ENCODE peak calls at places on chromosomes 2 and 18, in five cellular contexts. V is GM12865, R is GM23248, C is WTC11, A is heart left ventricle. D is an unnamed sample.

GRCh38 chr2:160224060-160224459 is 24.0 kb upstream of the ITGB6 start:
- DNase-seq in V (peak), R (peak), C (no peak), A (no peak), D (peak)

GRCh38 chr18:59271606-59272220 is 1.5 kb downstream of the RAX start:
- DNase-seq in V (no peak), R (no peak), C (no peak), A (no peak), D (no peak)

GRCh38 chr2:190766581-190766980 is 114.0 kb upstream of the GLS start:
- DNase-seq in V (no peak), R (no peak), C (no peak), A (no peak), D (no peak)

GRCh38 chr2:26598336-26599006 is 42.7 kb downstream of the CIB4 start:
- DNase-seq in V (no peak), R (no peak), C (peak), A (no peak), D (peak)

GRCh38 chr2:98483257-98483861 is 38.7 kb downstream of the INPP4A start:
- DNase-seq in V (peak), R (no peak), C (no peak), A (no peak), D (no peak)

GRCh38 chr2:66577331-66578041 is 142.6 kb downstream of the MEIS1 start:
- DNase-seq in V (no peak), R (no peak), C (peak), A (no peak), D (no peak)

GRCh38 chr2:240875228-240876034 is 6.8 kb downstream of the AGXT start:
- DNase-seq in V (no peak), R (no peak), C (no peak), A (no peak), D (peak)

GRCh38 chr2:41197781-41198180 is 745.9 kb upstream of the SLC8A1 start:
- DNase-seq in V (no peak), R (peak), C (no peak), A (no peak), D (no peak)

GRCh38 chr18:3901811-3902210 is 451.8 kb downstream of the TGIF1 start:
- DNase-seq in V (no peak), R (no peak), C (no peak), A (no peak), D (no peak)

GRCh38 chr2:222703866-222704265 is 32.4 kb downstream of the MOGAT1 start:
- DNase-seq in V (no peak), R (peak), C (no peak), A (no peak), D (no peak)

GRCh38 chr2:233395687-233396086 is 41.4 kb downstream of the DGKD start:
- DNase-seq in V (no peak), R (no peak), C (no peak), A (no peak), D (no peak)

GRCh38 chr2:119005565-119005964 is 63.6 kb downstream of the MARCO start:
- DNase-seq in V (no peak), R (no peak), C (no peak), A (no peak), D (no peak)

GRCh38 chr2:45591073-45591472 is 20.0 kb downstream of the SRBD1 start:
- DNase-seq in V (no peak), R (peak), C (no peak), A (no peak), D (no peak)

GRCh38 chr18:32552421-32553030 is 81.8 kb upstream of the GAREM1 start:
- DNase-seq in V (peak), R (peak), C (peak), A (peak), D (peak)

GRCh38 chr2:214856116-214856515 is 46.6 kb upstream of the BARD1 start:
- DNase-seq in V (no peak), R (peak), C (no peak), A (no peak), D (no peak)

GRCh38 chr2:207601774-207602173 is 23.4 kb downstream of the METTL21A start:
- DNase-seq in V (no peak), R (no peak), C (no peak), A (no peak), D (no peak)

GRCh38 chr18:54607213-54607934 is 16.3 kb downstream of the DYNAP start:
- DNase-seq in V (no peak), R (peak), C (peak), A (no peak), D (no peak)

GRCh38 chr2:217987391-217987790 is 15.4 kb downstream of the TNS1 start:
- DNase-seq in V (no peak), R (no peak), C (no peak), A (peak), D (no peak)

GRCh38 chr2:190511104-190511503 is 23.4 kb downstream of the NEMP2 start:
- DNase-seq in V (no peak), R (peak), C (no peak), A (no peak), D (no peak)

GRCh38 chr18:79856119-79857080 is 58.7 kb downstream of the KCNG2 start:
- DNase-seq in V (peak), R (peak), C (peak), A (no peak), D (no peak)

GRCh38 chr18:9244376-9244775 is 90.2 kb upstream of the TWSG1 start:
- DNase-seq in V (no peak), R (no peak), C (no peak), A (no peak), D (no peak)

GRCh38 chr18:76005632-76006031 is 489.4 kb downstream of the ZNF516 start:
- DNase-seq in V (no peak), R (no peak), C (no peak), A (no peak), D (no peak)

GRCh38 chr2:51013060-51013746 is 18.7 kb downstream of the NRXN1 start:
- DNase-seq in V (no peak), R (no peak), C (peak), A (no peak), D (peak)

D was measured in gastrocnemius medialis.